ENCODE peak calls at places on chromosomes 5 and 9, in five cellular contexts. One of them, this sample, is unnamed.

GRCh38 chr5:159184236-159184635 is 25.1 kb downstream of the RNF145 start:
- DNase-seq in K562: no peak
- DNase-seq in H1: no peak
- DNase-seq in IMR-90: peak
- DNase-seq in HCT116: no peak
- DNase-seq in this sample: no peak

GRCh38 chr9:4327504-4328191 is 27.8 kb upstream of the GLIS3 start:
- DNase-seq in H1: no peak
- DNase-seq in IMR-90: peak
- DNase-seq in HCT116: no peak
- DNase-seq in K562: no peak
- DNase-seq in this sample: peak

GRCh38 chr5:3004361-3005080 is 253.0 kb upstream of the IRX2 start:
- DNase-seq in HCT116: no peak
- DNase-seq in IMR-90: no peak
- DNase-seq in H1: no peak
- DNase-seq in K562: no peak
- DNase-seq in this sample: no peak

GRCh38 chr9:130770679-130771442 is 64.2 kb upstream of the ABL1 start:
- DNase-seq in K562: peak
- DNase-seq in H1: no peak
- DNase-seq in IMR-90: peak
- DNase-seq in HCT116: peak
- DNase-seq in this sample: peak

GRCh38 chr9:35566417-35566816 is 38.6 kb upstream of the TESK1 start:
- DNase-seq in H1: no peak
- DNase-seq in HCT116: no peak
- DNase-seq in K562: no peak
- DNase-seq in IMR-90: no peak
- DNase-seq in this sample: no peak

GRCh38 chr9:95772320-95773060 is 103.0 kb upstream of the ERCC6L2 start:
- DNase-seq in HCT116: no peak
- DNase-seq in IMR-90: peak
- DNase-seq in H1: peak
- DNase-seq in K562: no peak
- DNase-seq in this sample: no peak

GRCh38 chr9:93124793-93125192 is 9.3 kb downstream of the NINJ1 start:
- DNase-seq in K562: no peak
- DNase-seq in H1: no peak
- DNase-seq in HCT116: no peak
- DNase-seq in IMR-90: no peak
- DNase-seq in this sample: no peak

GRCh38 chr9:134193912-134194535 is 29.7 kb upstream of the RNU6ATAC start:
- DNase-seq in IMR-90: no peak
- DNase-seq in K562: no peak
- DNase-seq in H1: no peak
- DNase-seq in HCT116: no peak
- DNase-seq in this sample: no peak

GRCh38 chr5:96743065-96743768 is 64.5 kb downstream of the ERAP1 start:
- DNase-seq in HCT116: no peak
- DNase-seq in IMR-90: peak
- DNase-seq in H1: no peak
- DNase-seq in K562: peak
- DNase-seq in this sample: peak

GRCh38 chr5:54760182-54760935 is 225.0 kb downstream of the ESM1 start:
- DNase-seq in IMR-90: peak
- DNase-seq in HCT116: no peak
- DNase-seq in K562: no peak
- DNase-seq in H1: no peak
- DNase-seq in this sample: no peak

GRCh38 chr5:167248262-167248661 is 1043.2 kb upstream of the WWC1 start:
- DNase-seq in HCT116: no peak
- DNase-seq in K562: no peak
- DNase-seq in H1: no peak
- DNase-seq in IMR-90: no peak
- DNase-seq in this sample: no peak

GRCh38 chr5:179549973-179550510 is 312 bp upstream of the RUFY1 start:
- DNase-seq in HCT116: no peak
- DNase-seq in IMR-90: no peak
- DNase-seq in H1: no peak
- DNase-seq in K562: no peak
- DNase-seq in this sample: peak

GRCh38 chr5:35183243-35183955 is 46.9 kb downstream of the PRLR start:
- DNase-seq in H1: peak
- DNase-seq in K562: no peak
- DNase-seq in HCT116: peak
- DNase-seq in IMR-90: peak
- DNase-seq in this sample: peak

GRCh38 chr5:17127743-17128231 is 89.6 kb upstream of the BASP1 start:
- DNase-seq in K562: no peak
- DNase-seq in H1: no peak
- DNase-seq in IMR-90: peak
- DNase-seq in HCT116: no peak
- DNase-seq in this sample: peak

GRCh38 chr9:22169243-22169642 is 160.1 kb upstream of the CDKN2B start:
- DNase-seq in IMR-90: peak
- DNase-seq in H1: no peak
- DNase-seq in HCT116: no peak
- DNase-seq in K562: no peak
- DNase-seq in this sample: no peak

GRCh38 chr5:79561525-79561893 is 47.6 kb upstream of the HOMER1 start:
- DNase-seq in IMR-90: no peak
- DNase-seq in K562: no peak
- DNase-seq in HCT116: no peak
- DNase-seq in H1: no peak
- DNase-seq in this sample: no peak

GRCh38 chr9:131234799-131235479 is 41.4 kb downstream of the FAM78A start:
- DNase-seq in H1: no peak
- DNase-seq in IMR-90: no peak
- DNase-seq in K562: no peak
- DNase-seq in HCT116: no peak
- DNase-seq in this sample: no peak

GRCh38 chr5:83157120-83157519 is 79.8 kb downstream of the XRCC4 start:
- DNase-seq in H1: no peak
- DNase-seq in IMR-90: no peak
- DNase-seq in K562: no peak
- DNase-seq in HCT116: no peak
- DNase-seq in this sample: no peak

GRCh38 chr5:1343931-1344901 is 683 bp downstream of the CLPTM1L start:
- DNase-seq in IMR-90: peak
- DNase-seq in K562: no peak
- DNase-seq in H1: no peak
- DNase-seq in HCT116: no peak
- DNase-seq in this sample: peak

GRCh38 chr5:145178667-145179523 is 656.2 kb downstream of the PRELID2 start:
- DNase-seq in K562: no peak
- DNase-seq in HCT116: no peak
- DNase-seq in IMR-90: no peak
- DNase-seq in H1: no peak
- DNase-seq in this sample: no peak

GRCh38 chr9:136046555-136046921 is 48.6 kb downstream of the NACC2 start:
- DNase-seq in K562: no peak
- DNase-seq in H1: no peak
- DNase-seq in IMR-90: no peak
- DNase-seq in HCT116: no peak
- DNase-seq in this sample: no peak

GRCh38 chr9:121736964-121737462 is 85.6 kb downstream of the DAB2IP start:
- DNase-seq in K562: peak
- DNase-seq in HCT116: no peak
- DNase-seq in IMR-90: no peak
- DNase-seq in H1: no peak
- DNase-seq in this sample: no peak

GRCh38 chr9:133939386-133939785 is 52.7 kb downstream of the VAV2 start:
- DNase-seq in K562: no peak
- DNase-seq in H1: no peak
- DNase-seq in HCT116: no peak
- DNase-seq in IMR-90: no peak
- DNase-seq in this sample: no peak

GRCh38 chr5:108311682-108312081 is 70.2 kb downstream of the FBXL17 start:
- DNase-seq in IMR-90: no peak
- DNase-seq in K562: no peak
- DNase-seq in HCT116: no peak
- DNase-seq in H1: no peak
- DNase-seq in this sample: no peak

DNA sequence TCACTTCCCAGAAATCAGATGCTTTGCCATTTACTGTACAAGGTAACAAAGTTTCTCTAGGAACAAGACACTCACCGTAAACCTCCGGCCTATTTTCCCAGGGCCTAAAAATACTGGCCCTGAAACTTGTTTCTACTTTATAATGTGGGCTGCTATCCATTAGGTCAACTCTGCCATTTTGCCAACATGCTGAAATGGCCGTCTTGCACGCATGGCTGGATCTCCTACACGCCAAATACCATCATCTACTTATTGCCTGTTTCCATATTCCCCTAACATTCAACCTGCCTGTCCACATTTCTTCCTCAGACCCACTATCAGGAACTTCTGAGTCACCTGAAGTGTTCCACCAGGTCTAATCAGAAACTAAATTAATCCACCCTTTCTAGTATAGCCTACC is 4.7 kb downstream of the TBCA start:
- DNase-seq in K562: no peak
- DNase-seq in H1: no peak
- DNase-seq in IMR-90: no peak
- DNase-seq in HCT116: no peak
- DNase-seq in this sample: no peak
- TF ChIP-seq POLR2A in K562: no peak
- TF ChIP-seq POLR2A in H1: peak
- TF ChIP-seq POLR2A in IMR-90: no peak
- TF ChIP-seq POLR2A in HCT116: no peak
- TF ChIP-seq POLR2A in this sample: no peak

GRCh38 chr9:14314929-14315753 is 1.2 kb upstream of the NFIB start:
- DNase-seq in HCT116: no peak
- DNase-seq in IMR-90: peak
- DNase-seq in K562: peak
- DNase-seq in H1: no peak
- DNase-seq in this sample: peak
- H2AFZ ChIP-seq in HCT116: no peak
- H2AFZ ChIP-seq in IMR-90: peak
- H2AFZ ChIP-seq in K562: peak
- H2AFZ ChIP-seq in H1: no peak
- H2AFZ ChIP-seq in this sample: peak

GRCh38 chr5:78359831-78360673 is at the start of gene SCAMP1:
- DNase-seq in IMR-90: peak
- DNase-seq in K562: peak
- DNase-seq in HCT116: peak
- DNase-seq in H1: peak
- DNase-seq in this sample: peak
- TF ChIP-seq POLR2A in IMR-90: peak
- TF ChIP-seq POLR2A in K562: peak
- TF ChIP-seq POLR2A in HCT116: peak
- TF ChIP-seq POLR2A in H1: no peak
- TF ChIP-seq POLR2A in this sample: peak

DNA sequence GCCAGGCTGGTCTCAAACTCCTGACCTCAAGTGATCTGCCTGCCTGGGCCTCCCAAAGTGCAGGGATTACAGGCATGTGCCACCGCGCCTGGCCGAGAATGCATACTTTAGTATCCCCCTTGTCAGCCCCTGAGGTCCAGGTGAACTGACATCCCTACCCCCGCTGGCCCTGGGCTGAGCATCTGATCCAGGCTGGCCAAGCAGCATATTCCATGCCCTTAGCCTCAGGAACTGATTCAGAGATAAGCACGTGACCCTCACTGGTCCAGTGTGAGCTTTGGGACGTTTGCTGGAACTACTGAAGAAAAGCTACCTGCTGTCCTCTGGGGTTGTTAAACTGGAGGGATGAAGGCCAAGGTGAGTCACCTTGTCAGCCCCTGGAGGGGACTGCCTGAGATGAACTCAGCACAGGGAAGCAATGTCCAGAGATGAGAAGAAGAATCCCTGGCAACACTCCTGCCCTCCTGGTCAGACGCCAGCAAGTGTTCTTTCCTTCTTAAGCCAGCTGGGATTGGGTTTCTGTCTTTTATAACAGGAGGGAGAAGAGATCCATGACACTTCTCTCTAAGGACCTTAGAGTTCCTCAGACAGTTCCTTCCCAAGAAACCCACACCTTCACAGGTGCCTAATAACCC is 59.1 kb upstream of the FBXW11 start:
- DNase-seq in HCT116: no peak
- DNase-seq in IMR-90: peak
- DNase-seq in K562: no peak
- DNase-seq in H1: no peak
- DNase-seq in this sample: no peak
- H2AFZ ChIP-seq in HCT116: no peak
- H2AFZ ChIP-seq in IMR-90: peak
- H2AFZ ChIP-seq in K562: no peak
- H2AFZ ChIP-seq in H1: no peak
- H2AFZ ChIP-seq in this sample: no peak

DNA sequence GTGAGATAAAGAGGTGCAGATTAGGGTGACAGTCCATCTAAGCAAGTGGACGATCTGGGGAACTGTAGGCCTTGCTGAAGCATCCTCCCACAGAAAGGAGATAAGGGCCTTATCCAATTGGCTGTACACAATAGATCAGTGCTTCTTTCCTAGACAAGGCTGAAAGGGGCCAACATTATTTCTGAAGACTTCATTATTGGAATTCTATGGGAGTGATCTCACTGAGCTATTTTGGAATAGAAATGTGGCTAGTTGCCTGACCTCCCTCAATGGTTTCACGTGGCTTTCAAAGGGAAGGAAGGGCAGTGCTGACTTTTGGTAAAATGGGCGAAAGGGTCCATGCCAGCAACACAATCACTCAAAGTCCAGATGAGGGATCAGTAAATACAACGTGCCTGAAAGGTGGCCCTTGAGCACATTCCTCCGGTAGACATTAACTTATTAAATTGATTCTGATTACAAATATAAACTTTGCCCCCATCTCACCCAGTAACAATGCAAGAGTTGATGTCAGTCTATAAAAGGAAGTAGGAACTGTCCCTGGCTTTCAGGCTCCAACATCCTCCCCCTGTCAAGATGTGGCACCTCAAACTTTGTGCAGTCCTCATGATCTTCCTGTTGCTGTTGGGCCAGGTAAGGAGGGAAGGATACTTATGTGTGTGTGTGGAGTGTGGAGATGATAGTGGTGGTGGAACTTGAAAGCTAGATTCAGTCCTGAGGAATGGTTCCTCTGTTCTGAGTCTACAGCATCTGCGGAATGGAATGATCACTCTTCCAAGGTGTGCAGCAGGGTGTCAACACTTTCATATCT is at the start of gene LEAP2:
- DNase-seq in H1: no peak
- DNase-seq in K562: no peak
- DNase-seq in IMR-90: peak
- DNase-seq in HCT116: no peak
- DNase-seq in this sample: no peak
- TF ChIP-seq POLR2A in H1: no peak
- TF ChIP-seq POLR2A in K562: peak
- TF ChIP-seq POLR2A in IMR-90: no peak
- TF ChIP-seq POLR2A in HCT116: no peak
- TF ChIP-seq POLR2A in this sample: no peak

GRCh38 chr5:41369799-41370198 is 140.6 kb downstream of the PLCXD3 start:
- DNase-seq in HCT116: no peak
- DNase-seq in IMR-90: no peak
- DNase-seq in K562: no peak
- DNase-seq in H1: no peak
- DNase-seq in this sample: no peak

GRCh38 chr5:41368158-41368557 is 142.2 kb downstream of the PLCXD3 start:
- DNase-seq in IMR-90: peak
- DNase-seq in H1: no peak
- DNase-seq in K562: no peak
- DNase-seq in HCT116: no peak
- DNase-seq in this sample: no peak

GRCh38 chr5:41371741-41372140 is 138.7 kb downstream of the PLCXD3 start:
- DNase-seq in H1: no peak
- DNase-seq in IMR-90: peak
- DNase-seq in K562: no peak
- DNase-seq in HCT116: no peak
- DNase-seq in this sample: no peak

GRCh38 chr5:41370482-41370881 is 139.9 kb downstream of the PLCXD3 start:
- DNase-seq in HCT116: no peak
- DNase-seq in IMR-90: no peak
- DNase-seq in H1: no peak
- DNase-seq in K562: no peak
- DNase-seq in this sample: no peak
- H2AFZ ChIP-seq in HCT116: no peak
- H2AFZ ChIP-seq in IMR-90: no peak
- H2AFZ ChIP-seq in H1: no peak
- H2AFZ ChIP-seq in K562: no peak
- H2AFZ ChIP-seq in this sample: no peak

This sample was measured in endothelial cell of umbilical vein.